ENCODE peak calls at places on chromosome 12, in ten cellular contexts. One of them, this sample, is unnamed.

GRCh38 chr12:75487310-75487709 is 6.8 kb downstream of the GLIPR1 start:
- DNase-seq in GM23338: peak; percentile 10
- DNase-seq in right lobe of liver: no peak
- DNase-seq in CD8-positive, alpha-beta memory T cell: no peak
- DNase-seq in brain microvascular endothelial cell: no peak
- DNase-seq in IMR-90: no peak
- DNase-seq in iPS DF 6.9: no peak
- DNase-seq in stomach: no peak
- DNase-seq in OCI-LY7: no peak
- DNase-seq in CD4-positive, alpha-beta memory T cell: no peak
- DNase-seq in this sample: no peak

GRCh38 chr12:11839093-11839641 is 189.7 kb downstream of the ETV6 start:
- DNase-seq in CD4-positive, alpha-beta memory T cell: no peak
- DNase-seq in right lobe of liver: no peak
- DNase-seq in iPS DF 6.9: no peak
- DNase-seq in brain microvascular endothelial cell: peak; percentile 33
- DNase-seq in OCI-LY7: no peak
- DNase-seq in stomach: no peak
- DNase-seq in CD8-positive, alpha-beta memory T cell: no peak
- DNase-seq in IMR-90: peak; percentile 61
- DNase-seq in GM23338: no peak
- DNase-seq in this sample: no peak

GRCh38 chr12:65313704-65314317 is 35.3 kb downstream of the MSRB3 start:
- DNase-seq in CD8-positive, alpha-beta memory T cell: no peak
- DNase-seq in IMR-90: peak; percentile 47
- DNase-seq in stomach: no peak
- DNase-seq in CD4-positive, alpha-beta memory T cell: no peak
- DNase-seq in right lobe of liver: no peak
- DNase-seq in brain microvascular endothelial cell: no peak
- DNase-seq in GM23338: peak; percentile 23
- DNase-seq in OCI-LY7: peak; percentile 0
- DNase-seq in iPS DF 6.9: no peak
- DNase-seq in this sample: no peak

GRCh38 chr12:79251356-79251755 is 386.8 kb downstream of the SYT1 start:
- DNase-seq in IMR-90: peak; percentile 61
- DNase-seq in iPS DF 6.9: no peak
- DNase-seq in CD4-positive, alpha-beta memory T cell: no peak
- DNase-seq in GM23338: no peak
- DNase-seq in right lobe of liver: no peak
- DNase-seq in stomach: no peak
- DNase-seq in OCI-LY7: no peak
- DNase-seq in brain microvascular endothelial cell: peak; percentile 31
- DNase-seq in CD8-positive, alpha-beta memory T cell: no peak
- DNase-seq in this sample: no peak

GRCh38 chr12:84995646-84996045 is 40.4 kb downstream of the TSPAN19 start:
- DNase-seq in iPS DF 6.9: no peak
- DNase-seq in GM23338: no peak
- DNase-seq in IMR-90: peak; percentile 42
- DNase-seq in right lobe of liver: no peak
- DNase-seq in OCI-LY7: no peak
- DNase-seq in CD8-positive, alpha-beta memory T cell: no peak
- DNase-seq in stomach: no peak
- DNase-seq in brain microvascular endothelial cell: no peak
- DNase-seq in CD4-positive, alpha-beta memory T cell: peak; percentile 7
- DNase-seq in this sample: no peak

GRCh38 chr12:16603265-16603915 is 2.6 kb downstream of the LMO3 start:
- DNase-seq in IMR-90: no peak
- DNase-seq in CD8-positive, alpha-beta memory T cell: no peak
- DNase-seq in GM23338: no peak
- DNase-seq in stomach: no peak
- DNase-seq in iPS DF 6.9: no peak
- DNase-seq in brain microvascular endothelial cell: no peak
- DNase-seq in right lobe of liver: no peak
- DNase-seq in CD4-positive, alpha-beta memory T cell: no peak
- DNase-seq in OCI-LY7: no peak
- DNase-seq in this sample: no peak

GRCh38 chr12:65125247-65125646 is 4.1 kb upstream of the WIF1 start:
- DNase-seq in right lobe of liver: no peak
- DNase-seq in brain microvascular endothelial cell: no peak
- DNase-seq in CD4-positive, alpha-beta memory T cell: no peak
- DNase-seq in GM23338: no peak
- DNase-seq in CD8-positive, alpha-beta memory T cell: no peak
- DNase-seq in stomach: no peak
- DNase-seq in IMR-90: no peak
- DNase-seq in OCI-LY7: no peak
- DNase-seq in iPS DF 6.9: no peak
- DNase-seq in this sample: no peak

GRCh38 chr12:98653866-98654493 is 8.9 kb downstream of the APAF1 start:
- DNase-seq in CD8-positive, alpha-beta memory T cell: no peak
- DNase-seq in iPS DF 6.9: peak; percentile 1
- DNase-seq in IMR-90: peak; percentile 70
- DNase-seq in CD4-positive, alpha-beta memory T cell: no peak
- DNase-seq in GM23338: peak; percentile 72
- DNase-seq in right lobe of liver: no peak
- DNase-seq in stomach: no peak
- DNase-seq in brain microvascular endothelial cell: no peak
- DNase-seq in OCI-LY7: peak; percentile 71
- DNase-seq in this sample: no peak

GRCh38 chr12:49636979-49637378 is 13.6 kb downstream of the PRPF40B start:
- DNase-seq in brain microvascular endothelial cell: peak; percentile 76
- DNase-seq in CD8-positive, alpha-beta memory T cell: peak; percentile 74
- DNase-seq in iPS DF 6.9: peak; percentile 57
- DNase-seq in IMR-90: peak; percentile 68
- DNase-seq in GM23338: peak; percentile 84
- DNase-seq in CD4-positive, alpha-beta memory T cell: peak; percentile 71
- DNase-seq in OCI-LY7: peak; percentile 84
- DNase-seq in stomach: peak; percentile 52
- DNase-seq in right lobe of liver: no peak
- DNase-seq in this sample: peak; percentile 61

GRCh38 chr12:113230315-113231274 is 9.3 kb downstream of the TPCN1 start:
- DNase-seq in IMR-90: no peak
- DNase-seq in iPS DF 6.9: no peak
- DNase-seq in CD8-positive, alpha-beta memory T cell: no peak
- DNase-seq in CD4-positive, alpha-beta memory T cell: no peak
- DNase-seq in brain microvascular endothelial cell: no peak
- DNase-seq in right lobe of liver: no peak
- DNase-seq in OCI-LY7: no peak
- DNase-seq in stomach: no peak
- DNase-seq in GM23338: no peak
- DNase-seq in this sample: no peak

GRCh38 chr12:113227169-113227568 is 5.9 kb downstream of the TPCN1 start:
- DNase-seq in CD4-positive, alpha-beta memory T cell: no peak
- DNase-seq in CD8-positive, alpha-beta memory T cell: no peak
- DNase-seq in OCI-LY7: no peak
- DNase-seq in iPS DF 6.9: no peak
- DNase-seq in right lobe of liver: no peak
- DNase-seq in brain microvascular endothelial cell: no peak
- DNase-seq in GM23338: no peak
- DNase-seq in IMR-90: no peak
- DNase-seq in stomach: no peak
- DNase-seq in this sample: no peak

GRCh38 chr12:113227686-113228391 is 6.6 kb downstream of the TPCN1 start:
- DNase-seq in iPS DF 6.9: no peak
- DNase-seq in stomach: no peak
- DNase-seq in GM23338: no peak
- DNase-seq in CD4-positive, alpha-beta memory T cell: no peak
- DNase-seq in right lobe of liver: no peak
- DNase-seq in CD8-positive, alpha-beta memory T cell: no peak
- DNase-seq in IMR-90: no peak
- DNase-seq in OCI-LY7: no peak
- DNase-seq in brain microvascular endothelial cell: no peak
- DNase-seq in this sample: no peak

GRCh38 chr12:113226696-113227095 is 5.4 kb downstream of the TPCN1 start:
- DNase-seq in GM23338: no peak
- DNase-seq in CD4-positive, alpha-beta memory T cell: no peak
- DNase-seq in stomach: no peak
- DNase-seq in right lobe of liver: no peak
- DNase-seq in CD8-positive, alpha-beta memory T cell: no peak
- DNase-seq in brain microvascular endothelial cell: no peak
- DNase-seq in IMR-90: no peak
- DNase-seq in OCI-LY7: no peak
- DNase-seq in iPS DF 6.9: no peak
- DNase-seq in this sample: no peak

GRCh38 chr12:113228394-113229028 is 7.2 kb downstream of the TPCN1 start:
- DNase-seq in iPS DF 6.9: no peak
- DNase-seq in brain microvascular endothelial cell: no peak
- DNase-seq in IMR-90: no peak
- DNase-seq in CD8-positive, alpha-beta memory T cell: no peak
- DNase-seq in OCI-LY7: no peak
- DNase-seq in stomach: no peak
- DNase-seq in GM23338: no peak
- DNase-seq in right lobe of liver: no peak
- DNase-seq in CD4-positive, alpha-beta memory T cell: no peak
- DNase-seq in this sample: no peak
- H3K36me3 ChIP-seq in iPS DF 6.9: no peaks in the 10 kb centered on the region
- H3K36me3 ChIP-seq in brain microvascular endothelial cell: peaks cover 40% of the 10 kb centered on the region
- H3K36me3 ChIP-seq in IMR-90: peaks cover 36% of the 10 kb centered on the region
- H3K36me3 ChIP-seq in CD8-positive, alpha-beta memory T cell: peaks cover 15% of the 10 kb centered on the region
- H3K36me3 ChIP-seq in OCI-LY7: peaks cover 66% of the 10 kb centered on the region
- H3K36me3 ChIP-seq in stomach: peaks cover 70% of the 10 kb centered on the region
- H3K36me3 ChIP-seq in GM23338: peaks cover 9% of the 10 kb centered on the region
- H3K36me3 ChIP-seq in right lobe of liver: no peaks in the 10 kb centered on the region
- H3K36me3 ChIP-seq in CD4-positive, alpha-beta memory T cell: no peaks in the 10 kb centered on the region
- H3K36me3 ChIP-seq in this sample: peaks cover 43% of the 10 kb centered on the region

GRCh38 chr12:2845280-2845679 is 10.4 kb upstream of the NRIP2 start:
- DNase-seq in CD4-positive, alpha-beta memory T cell: no peak
- DNase-seq in brain microvascular endothelial cell: peak; percentile 86
- DNase-seq in IMR-90: peak; percentile 85
- DNase-seq in stomach: no peak
- DNase-seq in right lobe of liver: no peak
- DNase-seq in iPS DF 6.9: no peak
- DNase-seq in OCI-LY7: no peak
- DNase-seq in GM23338: peak; percentile 58
- DNase-seq in CD8-positive, alpha-beta memory T cell: no peak
- DNase-seq in this sample: no peak
- H3K27ac ChIP-seq in CD4-positive, alpha-beta memory T cell: no peak overlapping the region
- H3K27ac ChIP-seq in brain microvascular endothelial cell: peak overlapping the region; percentile 85
- H3K27ac ChIP-seq in IMR-90: no peak overlapping the region
- H3K27ac ChIP-seq in stomach: peak overlapping the region; percentile 46
- H3K27ac ChIP-seq in right lobe of liver: no peak overlapping the region
- H3K27ac ChIP-seq in iPS DF 6.9: no peak overlapping the region
- H3K27ac ChIP-seq in OCI-LY7: no peak overlapping the region
- H3K27ac ChIP-seq in GM23338: no peak overlapping the region
- H3K27ac ChIP-seq in CD8-positive, alpha-beta memory T cell: no peak overlapping the region
- H3K27ac ChIP-seq in this sample: no peak overlapping the region

GRCh38 chr12:53995311-53996187 is 4.4 kb upstream of the HOXC9 start:
- DNase-seq in CD4-positive, alpha-beta memory T cell: no peak
- DNase-seq in CD8-positive, alpha-beta memory T cell: no peak
- DNase-seq in stomach: peak; percentile 40
- DNase-seq in GM23338: peak; percentile 88
- DNase-seq in right lobe of liver: no peak
- DNase-seq in OCI-LY7: no peak
- DNase-seq in IMR-90: no peak
- DNase-seq in iPS DF 6.9: no peak
- DNase-seq in brain microvascular endothelial cell: no peak
- DNase-seq in this sample: peak; percentile 33
- H3K4me3 ChIP-seq in CD4-positive, alpha-beta memory T cell: peak overlapping the region; percentile 29
- H3K4me3 ChIP-seq in CD8-positive, alpha-beta memory T cell: peak overlapping the region; percentile 67
- H3K4me3 ChIP-seq in stomach: peak overlapping the region; percentile 56
- H3K4me3 ChIP-seq in GM23338: peak overlapping the region; percentile 51
- H3K4me3 ChIP-seq in right lobe of liver: peak overlapping the region; percentile 40
- H3K4me3 ChIP-seq in OCI-LY7: peak overlapping the region; percentile 54
- H3K4me3 ChIP-seq in IMR-90: no peak overlapping the region
- H3K4me3 ChIP-seq in iPS DF 6.9: no peak overlapping the region
- H3K4me3 ChIP-seq in brain microvascular endothelial cell: peak overlapping the region; percentile 22
- H3K4me3 ChIP-seq in this sample: peak overlapping the region; percentile 62

DNA sequence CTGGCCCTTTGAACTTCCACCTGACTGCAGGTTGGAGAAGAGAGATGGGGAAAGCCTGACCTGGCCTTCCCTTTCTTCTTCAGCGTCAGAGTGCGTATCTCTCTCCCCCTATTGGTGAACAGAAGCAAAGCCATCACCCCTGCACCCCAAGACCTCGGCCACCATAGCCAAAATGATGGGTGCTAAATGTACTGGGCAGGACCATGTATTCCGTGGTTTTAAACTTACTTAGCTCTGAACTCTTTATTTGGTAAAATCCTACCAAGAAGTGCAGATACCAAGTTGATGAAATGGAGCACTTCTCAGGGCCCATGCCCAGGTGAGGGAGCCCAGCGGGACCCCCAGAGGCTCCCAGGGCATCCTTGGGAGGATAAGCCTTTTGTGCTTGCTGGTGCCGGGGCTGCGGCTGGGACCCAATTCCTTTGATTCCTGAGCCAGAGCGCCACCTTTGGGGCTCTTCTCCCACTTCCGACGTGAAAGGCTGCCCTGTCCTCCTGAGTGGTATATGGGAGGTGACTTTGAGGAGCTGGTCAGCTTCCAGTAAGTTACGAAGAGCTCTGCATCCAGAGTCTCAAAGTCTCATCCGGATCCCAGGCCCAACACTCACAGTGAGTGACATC is 9.4 kb downstream of the CCND2 start:
- DNase-seq in CD8-positive, alpha-beta memory T cell: no peak
- DNase-seq in brain microvascular endothelial cell: no peak
- DNase-seq in right lobe of liver: no peak
- DNase-seq in OCI-LY7: no peak
- DNase-seq in stomach: no peak
- DNase-seq in iPS DF 6.9: no peak
- DNase-seq in IMR-90: no peak
- DNase-seq in CD4-positive, alpha-beta memory T cell: no peak
- DNase-seq in GM23338: peak; percentile 69
- DNase-seq in this sample: no peak
- H3K36me3 ChIP-seq in CD8-positive, alpha-beta memory T cell: peaks cover 86% of the 10 kb centered on the region
- H3K36me3 ChIP-seq in brain microvascular endothelial cell: no peaks in the 10 kb centered on the region
- H3K36me3 ChIP-seq in right lobe of liver: no peaks in the 10 kb centered on the region
- H3K36me3 ChIP-seq in OCI-LY7: no peaks in the 10 kb centered on the region
- H3K36me3 ChIP-seq in stomach: peaks cover 73% of the 10 kb centered on the region
- H3K36me3 ChIP-seq in iPS DF 6.9: peaks cover 71% of the 10 kb centered on the region
- H3K36me3 ChIP-seq in IMR-90: no peaks in the 10 kb centered on the region
- H3K36me3 ChIP-seq in CD4-positive, alpha-beta memory T cell: peaks cover 92% of the 10 kb centered on the region
- H3K36me3 ChIP-seq in GM23338: peaks cover 87% of the 10 kb centered on the region
- H3K36me3 ChIP-seq in this sample: peaks cover 99% of the 10 kb centered on the region

GRCh38 chr12:6768385-6769002 is 2.3 kb downstream of the PTMS start:
- DNase-seq in CD8-positive, alpha-beta memory T cell: no peak
- DNase-seq in right lobe of liver: no peak
- DNase-seq in OCI-LY7: no peak
- DNase-seq in iPS DF 6.9: no peak
- DNase-seq in brain microvascular endothelial cell: no peak
- DNase-seq in GM23338: peak; percentile 39
- DNase-seq in stomach: no peak
- DNase-seq in IMR-90: peak; percentile 33
- DNase-seq in CD4-positive, alpha-beta memory T cell: no peak
- DNase-seq in this sample: no peak
- H3K27ac ChIP-seq in CD8-positive, alpha-beta memory T cell: no peak overlapping the region
- H3K27ac ChIP-seq in right lobe of liver: peak overlapping the region; percentile 93
- H3K27ac ChIP-seq in OCI-LY7: no peak overlapping the region
- H3K27ac ChIP-seq in iPS DF 6.9: no peak overlapping the region
- H3K27ac ChIP-seq in brain microvascular endothelial cell: no peak overlapping the region
- H3K27ac ChIP-seq in GM23338: peak overlapping the region; percentile 94
- H3K27ac ChIP-seq in stomach: peak overlapping the region; percentile 91
- H3K27ac ChIP-seq in IMR-90: peak overlapping the region; percentile 79
- H3K27ac ChIP-seq in CD4-positive, alpha-beta memory T cell: no peak overlapping the region
- H3K27ac ChIP-seq in this sample: no peak overlapping the region